ENCODE peak calls at places on chromosome 2, in eight cellular contexts. One of them, this sample, is unnamed.
A peak's percentile ranks its signal among the peaks of the same experiment; 100 is the strongest.

GRCh38 chr2:29080886-29081743 is 6.8 kb upstream of the PCARE start:
- DNase-seq in cardiac muscle cell: peak; percentile 67
- DNase-seq in CD8-positive, alpha-beta T cell: no peak
- DNase-seq in IMR-90: no peak
- DNase-seq in tibial nerve: no peak
- DNase-seq in GM23248: peak; percentile 52
- DNase-seq in aorta: no peak
- DNase-seq in GM12878: no peak
- DNase-seq in this sample: no peak

GRCh38 chr2:127599211-127599610 is 46.7 kb upstream of the GPR17 start:
- DNase-seq in cardiac muscle cell: peak; percentile 5
- DNase-seq in CD8-positive, alpha-beta T cell: no peak
- DNase-seq in IMR-90: peak; percentile 14
- DNase-seq in tibial nerve: no peak
- DNase-seq in GM23248: peak; percentile 36
- DNase-seq in aorta: no peak
- DNase-seq in GM12878: no peak
- DNase-seq in this sample: no peak

GRCh38 chr2:217222511-217222910 is 362.6 kb upstream of the TNP1 start:
- DNase-seq in cardiac muscle cell: no peak
- DNase-seq in CD8-positive, alpha-beta T cell: no peak
- DNase-seq in IMR-90: peak; percentile 36
- DNase-seq in tibial nerve: no peak
- DNase-seq in GM23248: no peak
- DNase-seq in aorta: no peak
- DNase-seq in GM12878: peak; percentile 85
- DNase-seq in this sample: no peak

GRCh38 chr2:240469239-240469636 is 33.8 kb downstream of the GPC1 start:
- DNase-seq in cardiac muscle cell: no peak
- DNase-seq in CD8-positive, alpha-beta T cell: no peak
- DNase-seq in IMR-90: no peak
- DNase-seq in tibial nerve: peak; percentile 7
- DNase-seq in GM23248: no peak
- DNase-seq in aorta: peak; percentile 65
- DNase-seq in GM12878: no peak
- DNase-seq in this sample: peak; percentile 49

GRCh38 chr2:227748079-227748478 is 2.4 kb downstream of the SCYGR8 start:
- DNase-seq in cardiac muscle cell: no peak
- DNase-seq in CD8-positive, alpha-beta T cell: no peak
- DNase-seq in IMR-90: no peak
- DNase-seq in tibial nerve: no peak
- DNase-seq in GM23248: peak; percentile 13
- DNase-seq in aorta: no peak
- DNase-seq in GM12878: no peak
- DNase-seq in this sample: no peak

GRCh38 chr2:58107803-58108710 is 61.5 kb downstream of the VRK2 start:
- DNase-seq in cardiac muscle cell: peak; percentile 86
- DNase-seq in CD8-positive, alpha-beta T cell: no peak
- DNase-seq in IMR-90: peak; percentile 97
- DNase-seq in tibial nerve: no peak
- DNase-seq in GM23248: peak; percentile 94
- DNase-seq in aorta: no peak
- DNase-seq in GM12878: no peak
- DNase-seq in this sample: no peak

GRCh38 chr2:239724194-239724849 is 300.8 kb downstream of the NDUFA10 start:
- DNase-seq in cardiac muscle cell: no peak
- DNase-seq in CD8-positive, alpha-beta T cell: no peak
- DNase-seq in IMR-90: no peak
- DNase-seq in tibial nerve: no peak
- DNase-seq in GM23248: no peak
- DNase-seq in aorta: peak; percentile 63
- DNase-seq in GM12878: no peak
- DNase-seq in this sample: no peak

GRCh38 chr2:19086351-19086750 is 272.1 kb downstream of the OSR1 start:
- DNase-seq in cardiac muscle cell: no peak
- DNase-seq in CD8-positive, alpha-beta T cell: no peak
- DNase-seq in IMR-90: no peak
- DNase-seq in tibial nerve: no peak
- DNase-seq in GM23248: no peak
- DNase-seq in aorta: no peak
- DNase-seq in GM12878: no peak
- DNase-seq in this sample: no peak

GRCh38 chr2:188676012-188676405 is 298.2 kb upstream of the COL3A1 start:
- DNase-seq in cardiac muscle cell: peak; percentile 55
- DNase-seq in CD8-positive, alpha-beta T cell: no peak
- DNase-seq in IMR-90: peak; percentile 74
- DNase-seq in tibial nerve: no peak
- DNase-seq in GM23248: peak; percentile 43
- DNase-seq in aorta: no peak
- DNase-seq in GM12878: no peak
- DNase-seq in this sample: no peak

GRCh38 chr2:66576381-66577330 is 141.7 kb downstream of the MEIS1 start:
- DNase-seq in cardiac muscle cell: peak; percentile 59
- DNase-seq in CD8-positive, alpha-beta T cell: no peak
- DNase-seq in IMR-90: peak; percentile 79
- DNase-seq in tibial nerve: no peak
- DNase-seq in GM23248: peak; percentile 68
- DNase-seq in aorta: peak; percentile 76
- DNase-seq in GM12878: no peak
- DNase-seq in this sample: no peak

GRCh38 chr2:160442603-160443002 is 51.0 kb downstream of the RBMS1 start:
- DNase-seq in cardiac muscle cell: no peak
- DNase-seq in CD8-positive, alpha-beta T cell: no peak
- DNase-seq in IMR-90: no peak
- DNase-seq in tibial nerve: no peak
- DNase-seq in GM23248: no peak
- DNase-seq in aorta: no peak
- DNase-seq in GM12878: no peak
- DNase-seq in this sample: no peak

GRCh38 chr2:130372055-130372832 is 16.4 kb downstream of the PTPN18 start:
- DNase-seq in cardiac muscle cell: peak; percentile 86
- DNase-seq in CD8-positive, alpha-beta T cell: peak; percentile 58
- DNase-seq in IMR-90: peak; percentile 69
- DNase-seq in tibial nerve: peak; percentile 83
- DNase-seq in GM23248: peak; percentile 92
- DNase-seq in aorta: peak; percentile 97
- DNase-seq in GM12878: no peak
- DNase-seq in this sample: peak; percentile 93

GRCh38 chr2:85179541-85179940 is 46.3 kb downstream of the TCF7L1 start:
- DNase-seq in cardiac muscle cell: no peak
- DNase-seq in CD8-positive, alpha-beta T cell: no peak
- DNase-seq in IMR-90: no peak
- DNase-seq in tibial nerve: no peak
- DNase-seq in GM23248: no peak
- DNase-seq in aorta: no peak
- DNase-seq in GM12878: no peak
- DNase-seq in this sample: no peak

GRCh38 chr2:132977812-132978529 is 308.0 kb upstream of the LYPD1 start:
- DNase-seq in cardiac muscle cell: peak; percentile 41
- DNase-seq in CD8-positive, alpha-beta T cell: no peak
- DNase-seq in IMR-90: peak; percentile 80
- DNase-seq in tibial nerve: no peak
- DNase-seq in GM23248: peak; percentile 47
- DNase-seq in aorta: no peak
- DNase-seq in GM12878: no peak
- DNase-seq in this sample: no peak

GRCh38 chr2:238974061-238974460 is 126.2 kb downstream of the TWIST2 start:
- DNase-seq in cardiac muscle cell: peak; percentile 38
- DNase-seq in CD8-positive, alpha-beta T cell: no peak
- DNase-seq in IMR-90: peak; percentile 67
- DNase-seq in tibial nerve: no peak
- DNase-seq in GM23248: peak; percentile 83
- DNase-seq in aorta: no peak
- DNase-seq in GM12878: no peak
- DNase-seq in this sample: no peak

GRCh38 chr2:225512873-225513580 is 113.5 kb downstream of the NYAP2 start:
- DNase-seq in cardiac muscle cell: peak; percentile 6
- DNase-seq in CD8-positive, alpha-beta T cell: no peak
- DNase-seq in IMR-90: peak; percentile 82
- DNase-seq in tibial nerve: no peak
- DNase-seq in GM23248: peak; percentile 6
- DNase-seq in aorta: no peak
- DNase-seq in GM12878: no peak
- DNase-seq in this sample: no peak

GRCh38 chr2:69616755-69617154 is 26.8 kb downstream of the AAK1 start:
- DNase-seq in cardiac muscle cell: no peak
- DNase-seq in CD8-positive, alpha-beta T cell: no peak
- DNase-seq in IMR-90: no peak
- DNase-seq in tibial nerve: no peak
- DNase-seq in GM23248: peak; percentile 9
- DNase-seq in aorta: no peak
- DNase-seq in GM12878: no peak
- DNase-seq in this sample: no peak

GRCh38 chr2:102147935-102148334 is 5.4 kb downstream of the IL1R1 start:
- DNase-seq in cardiac muscle cell: peak; percentile 88
- DNase-seq in CD8-positive, alpha-beta T cell: no peak
- DNase-seq in IMR-90: peak; percentile 34
- DNase-seq in tibial nerve: no peak
- DNase-seq in GM23248: peak; percentile 68
- DNase-seq in aorta: no peak
- DNase-seq in GM12878: no peak
- DNase-seq in this sample: peak; percentile 73

GRCh38 chr2:121595012-121595891 is 54.0 kb downstream of the CLASP1 start:
- DNase-seq in cardiac muscle cell: no peak
- DNase-seq in CD8-positive, alpha-beta T cell: no peak
- DNase-seq in IMR-90: no peak
- DNase-seq in tibial nerve: no peak
- DNase-seq in GM23248: no peak
- DNase-seq in aorta: no peak
- DNase-seq in GM12878: no peak
- DNase-seq in this sample: no peak

GRCh38 chr2:69965756-69966447 is 4.5 kb upstream of the ASPRV1 start:
- DNase-seq in cardiac muscle cell: no peak
- DNase-seq in CD8-positive, alpha-beta T cell: no peak
- DNase-seq in IMR-90: no peak
- DNase-seq in tibial nerve: no peak
- DNase-seq in GM23248: no peak
- DNase-seq in aorta: no peak
- DNase-seq in GM12878: no peak
- DNase-seq in this sample: no peak

GRCh38 chr2:166134252-166135151 is 6.7 kb upstream of the SCN1A start:
- DNase-seq in cardiac muscle cell: no peak
- DNase-seq in CD8-positive, alpha-beta T cell: no peak
- DNase-seq in IMR-90: no peak
- DNase-seq in tibial nerve: no peak
- DNase-seq in GM23248: no peak
- DNase-seq in aorta: no peak
- DNase-seq in GM12878: no peak
- DNase-seq in this sample: no peak

GRCh38 chr2:43075054-43075593 is 151.3 kb downstream of the ZFP36L2 start:
- DNase-seq in cardiac muscle cell: peak; percentile 96
- DNase-seq in CD8-positive, alpha-beta T cell: no peak
- DNase-seq in IMR-90: peak; percentile 99
- DNase-seq in tibial nerve: peak; percentile 80
- DNase-seq in GM23248: peak; percentile 98
- DNase-seq in aorta: peak; percentile 92
- DNase-seq in GM12878: no peak
- DNase-seq in this sample: peak; percentile 95
- H3K4me1 ChIP-seq in cardiac muscle cell: peaks cover 25% of the 10 kb centered on the region
- H3K4me1 ChIP-seq in CD8-positive, alpha-beta T cell: peaks cover under 1% of the 10 kb centered on the region
- H3K4me1 ChIP-seq in IMR-90: peaks cover 49% of the 10 kb centered on the region
- H3K4me1 ChIP-seq in tibial nerve: peaks cover 84% of the 10 kb centered on the region
- H3K4me1 ChIP-seq in GM23248: peaks cover 61% of the 10 kb centered on the region
- H3K4me1 ChIP-seq in aorta: no peaks in the 10 kb centered on the region
- H3K4me1 ChIP-seq in GM12878: no peaks in the 10 kb centered on the region
- H3K4me1 ChIP-seq in this sample: peaks cover 69% of the 10 kb centered on the region

DNA sequence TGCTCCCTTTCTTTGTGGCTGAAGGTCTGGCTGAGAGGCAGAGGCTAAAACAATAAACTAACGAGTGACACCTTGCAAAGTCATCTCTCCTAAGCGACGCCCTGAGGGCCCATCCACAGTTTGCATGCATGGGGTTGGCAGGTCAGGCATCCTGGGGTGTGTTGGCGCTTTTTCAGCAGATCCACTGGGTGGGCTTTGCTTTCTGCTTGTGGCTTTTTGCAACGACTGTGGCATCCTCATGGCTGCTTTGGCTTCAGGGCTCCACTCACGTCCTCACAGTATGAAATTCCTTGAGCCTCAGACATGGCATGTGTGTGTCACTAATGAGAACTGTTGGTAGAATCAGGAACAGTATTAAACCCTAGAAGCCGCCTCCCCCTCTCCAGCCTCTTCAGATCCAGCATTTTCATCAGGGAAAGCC is 72.4 kb downstream of the SH3BP4 start:
- DNase-seq in cardiac muscle cell: no peak
- DNase-seq in CD8-positive, alpha-beta T cell: no peak
- DNase-seq in IMR-90: peak; percentile 69
- DNase-seq in tibial nerve: no peak
- DNase-seq in GM23248: peak; percentile 67
- DNase-seq in aorta: no peak
- DNase-seq in GM12878: no peak
- DNase-seq in this sample: no peak
- H3K4me3 ChIP-seq in cardiac muscle cell: no peak overlapping the region
- H3K4me3 ChIP-seq in CD8-positive, alpha-beta T cell: no peak overlapping the region
- H3K4me3 ChIP-seq in IMR-90: no peak overlapping the region
- H3K4me3 ChIP-seq in tibial nerve: no peak overlapping the region
- H3K4me3 ChIP-seq in GM23248: no peak overlapping the region
- H3K4me3 ChIP-seq in aorta: no peak overlapping the region
- H3K4me3 ChIP-seq in GM12878: no peak overlapping the region
- H3K4me3 ChIP-seq in this sample: no peak overlapping the region

GRCh38 chr2:72948431-72948830 is 31.1 kb downstream of the EMX1 start:
- DNase-seq in cardiac muscle cell: no peak
- DNase-seq in CD8-positive, alpha-beta T cell: no peak
- DNase-seq in IMR-90: no peak
- DNase-seq in tibial nerve: no peak
- DNase-seq in GM23248: no peak
- DNase-seq in aorta: no peak
- DNase-seq in GM12878: no peak
- DNase-seq in this sample: no peak

GRCh38 chr2:72947947-72948346 is 30.6 kb downstream of the EMX1 start:
- DNase-seq in cardiac muscle cell: no peak
- DNase-seq in CD8-positive, alpha-beta T cell: no peak
- DNase-seq in IMR-90: no peak
- DNase-seq in tibial nerve: no peak
- DNase-seq in GM23248: no peak
- DNase-seq in aorta: no peak
- DNase-seq in GM12878: no peak
- DNase-seq in this sample: no peak

GRCh38 chr2:72950558-72951255 is 33.4 kb downstream of the EMX1 start:
- DNase-seq in cardiac muscle cell: no peak
- DNase-seq in CD8-positive, alpha-beta T cell: no peak
- DNase-seq in IMR-90: no peak
- DNase-seq in tibial nerve: no peak
- DNase-seq in GM23248: peak; percentile 22
- DNase-seq in aorta: no peak
- DNase-seq in GM12878: no peak
- DNase-seq in this sample: no peak

GRCh38 chr2:72949045-72949444 is 31.7 kb downstream of the EMX1 start:
- DNase-seq in cardiac muscle cell: no peak
- DNase-seq in CD8-positive, alpha-beta T cell: no peak
- DNase-seq in IMR-90: no peak
- DNase-seq in tibial nerve: no peak
- DNase-seq in GM23248: no peak
- DNase-seq in aorta: no peak
- DNase-seq in GM12878: no peak
- DNase-seq in this sample: no peak

GRCh38 chr2:72949642-72950041 is 32.3 kb downstream of the EMX1 start:
- DNase-seq in cardiac muscle cell: no peak
- DNase-seq in CD8-positive, alpha-beta T cell: no peak
- DNase-seq in IMR-90: peak; percentile 39
- DNase-seq in tibial nerve: no peak
- DNase-seq in GM23248: peak; percentile 70
- DNase-seq in aorta: no peak
- DNase-seq in GM12878: no peak
- DNase-seq in this sample: no peak
- H3K4me1 ChIP-seq in cardiac muscle cell: no peaks in the 10 kb centered on the region
- H3K4me1 ChIP-seq in CD8-positive, alpha-beta T cell: peaks cover 14% of the 10 kb centered on the region
- H3K4me1 ChIP-seq in IMR-90: no peaks in the 10 kb centered on the region
- H3K4me1 ChIP-seq in tibial nerve: no peaks in the 10 kb centered on the region
- H3K4me1 ChIP-seq in GM23248: no peaks in the 10 kb centered on the region
- H3K4me1 ChIP-seq in aorta: no peaks in the 10 kb centered on the region
- H3K4me1 ChIP-seq in GM12878: no peaks in the 10 kb centered on the region
- H3K4me1 ChIP-seq in this sample: no peaks in the 10 kb centered on the region

GRCh38 chr2:169050476-169051240 is 18.7 kb upstream of the DHRS9 start:
- DNase-seq in cardiac muscle cell: no peak
- DNase-seq in CD8-positive, alpha-beta T cell: no peak
- DNase-seq in IMR-90: no peak
- DNase-seq in tibial nerve: no peak
- DNase-seq in GM23248: peak; percentile 9
- DNase-seq in aorta: no peak
- DNase-seq in GM12878: no peak
- DNase-seq in this sample: no peak
- H3K4me3 ChIP-seq in cardiac muscle cell: no peak overlapping the region
- H3K4me3 ChIP-seq in CD8-positive, alpha-beta T cell: no peak overlapping the region
- H3K4me3 ChIP-seq in IMR-90: no peak overlapping the region
- H3K4me3 ChIP-seq in tibial nerve: no peak overlapping the region
- H3K4me3 ChIP-seq in GM23248: no peak overlapping the region
- H3K4me3 ChIP-seq in aorta: no peak overlapping the region
- H3K4me3 ChIP-seq in GM12878: no peak overlapping the region
- H3K4me3 ChIP-seq in this sample: no peak overlapping the region

This sample was measured in right atrium auricular region.